ENCODE peak calls at places on chromosomes 6 and 20, in seven cellular contexts. One of them, this sample, is unnamed.

GRCh38 chr6:122423734-122424133 is 24.3 kb downstream of the HSF2 start:
- DNase-seq in fibroblast of mammary gland: no peak
- DNase-seq in heart right ventricle: no peak
- DNase-seq in H9: no peak
- DNase-seq in psoas muscle: no peak
- DNase-seq in mucosa of descending colon: no peak
- DNase-seq in epithelial cell of esophagus: peak; percentile 37
- DNase-seq in this sample: no peak

GRCh38 chr6:128513878-128514277 is 6.5 kb downstream of the PTPRK start:
- DNase-seq in fibroblast of mammary gland: no peak
- DNase-seq in heart right ventricle: no peak
- DNase-seq in H9: no peak
- DNase-seq in psoas muscle: no peak
- DNase-seq in mucosa of descending colon: no peak
- DNase-seq in epithelial cell of esophagus: no peak
- DNase-seq in this sample: peak; percentile 32

GRCh38 chr6:70673601-70674000 is 5.9 kb downstream of the SMAP1 start:
- DNase-seq in fibroblast of mammary gland: peak; percentile 54
- DNase-seq in heart right ventricle: no peak
- DNase-seq in H9: no peak
- DNase-seq in psoas muscle: no peak
- DNase-seq in mucosa of descending colon: no peak
- DNase-seq in epithelial cell of esophagus: peak; percentile 34
- DNase-seq in this sample: no peak

GRCh38 chr6:162509821-162510220 is 217.7 kb downstream of the PRKN start:
- DNase-seq in fibroblast of mammary gland: no peak
- DNase-seq in heart right ventricle: no peak
- DNase-seq in H9: no peak
- DNase-seq in psoas muscle: no peak
- DNase-seq in mucosa of descending colon: no peak
- DNase-seq in epithelial cell of esophagus: no peak
- DNase-seq in this sample: no peak

GRCh38 chr6:158018851-158019361 is 37.2 kb downstream of the SYNJ2 start:
- DNase-seq in fibroblast of mammary gland: peak; percentile 73
- DNase-seq in heart right ventricle: no peak
- DNase-seq in H9: no peak
- DNase-seq in psoas muscle: no peak
- DNase-seq in mucosa of descending colon: no peak
- DNase-seq in epithelial cell of esophagus: no peak
- DNase-seq in this sample: no peak

GRCh38 chr6:102026649-102027048 is 633.1 kb downstream of the GRIK2 start:
- DNase-seq in fibroblast of mammary gland: no peak
- DNase-seq in heart right ventricle: no peak
- DNase-seq in H9: no peak
- DNase-seq in psoas muscle: no peak
- DNase-seq in mucosa of descending colon: no peak
- DNase-seq in epithelial cell of esophagus: no peak
- DNase-seq in this sample: no peak

GRCh38 chr6:79869600-79870084 is 77.7 kb downstream of the ELOVL4 start:
- DNase-seq in fibroblast of mammary gland: peak; percentile 63
- DNase-seq in heart right ventricle: peak; percentile 78
- DNase-seq in H9: peak; percentile 86
- DNase-seq in psoas muscle: peak; percentile 84
- DNase-seq in mucosa of descending colon: peak; percentile 84
- DNase-seq in epithelial cell of esophagus: peak; percentile 82
- DNase-seq in this sample: peak; percentile 87

GRCh38 chr6:124393536-124393935 is 568.7 kb upstream of the RNF217 start:
- DNase-seq in fibroblast of mammary gland: peak; percentile 21
- DNase-seq in heart right ventricle: no peak
- DNase-seq in H9: no peak
- DNase-seq in psoas muscle: no peak
- DNase-seq in mucosa of descending colon: no peak
- DNase-seq in epithelial cell of esophagus: peak; percentile 22
- DNase-seq in this sample: no peak

GRCh38 chr6:148304976-148305375 is 37.7 kb upstream of the SASH1 start:
- DNase-seq in fibroblast of mammary gland: peak; percentile 60
- DNase-seq in heart right ventricle: no peak
- DNase-seq in H9: no peak
- DNase-seq in psoas muscle: no peak
- DNase-seq in mucosa of descending colon: no peak
- DNase-seq in epithelial cell of esophagus: peak; percentile 20
- DNase-seq in this sample: no peak

GRCh38 chr20:63756648-63756991 is 17.0 kb downstream of the SLC2A4RG start:
- DNase-seq in fibroblast of mammary gland: no peak
- DNase-seq in heart right ventricle: no peak
- DNase-seq in H9: no peak
- DNase-seq in psoas muscle: no peak
- DNase-seq in mucosa of descending colon: no peak
- DNase-seq in epithelial cell of esophagus: no peak
- DNase-seq in this sample: no peak

GRCh38 chr6:6368684-6369052 is 48.2 kb upstream of the F13A1 start:
- DNase-seq in fibroblast of mammary gland: no peak
- DNase-seq in heart right ventricle: no peak
- DNase-seq in H9: no peak
- DNase-seq in psoas muscle: no peak
- DNase-seq in mucosa of descending colon: no peak
- DNase-seq in epithelial cell of esophagus: no peak
- DNase-seq in this sample: no peak

GRCh38 chr6:34791842-34792604 is at the start of gene BLTP3A:
- DNase-seq in fibroblast of mammary gland: peak; percentile 49
- DNase-seq in heart right ventricle: peak; percentile 83
- DNase-seq in H9: peak; percentile 68
- DNase-seq in psoas muscle: peak; percentile 88
- DNase-seq in mucosa of descending colon: peak; percentile 74
- DNase-seq in epithelial cell of esophagus: peak; percentile 68
- DNase-seq in this sample: peak; percentile 73
- TF ChIP-seq CTCF in fibroblast of mammary gland: no peak
- TF ChIP-seq CTCF in heart right ventricle: no peak
- TF ChIP-seq CTCF in H9: no peak
- TF ChIP-seq CTCF in psoas muscle: no peak
- TF ChIP-seq CTCF in mucosa of descending colon: no peak
- TF ChIP-seq CTCF in epithelial cell of esophagus: no peak
- TF ChIP-seq CTCF in this sample: no peak

GRCh38 chr20:40506567-40506966 is 182.5 kb downstream of the MAFB start:
- DNase-seq in fibroblast of mammary gland: peak; percentile 99
- DNase-seq in heart right ventricle: peak; percentile 72
- DNase-seq in H9: no peak
- DNase-seq in psoas muscle: peak; percentile 93
- DNase-seq in mucosa of descending colon: peak; percentile 56
- DNase-seq in epithelial cell of esophagus: peak; percentile 98
- DNase-seq in this sample: peak; percentile 31
- TF ChIP-seq CTCF in fibroblast of mammary gland: peak; percentile 15
- TF ChIP-seq CTCF in heart right ventricle: no peak
- TF ChIP-seq CTCF in H9: no peak
- TF ChIP-seq CTCF in psoas muscle: no peak
- TF ChIP-seq CTCF in mucosa of descending colon: no peak
- TF ChIP-seq CTCF in epithelial cell of esophagus: no peak
- TF ChIP-seq CTCF in this sample: no peak

GRCh38 chr20:51767867-51768758 is at the start of gene ATP9A:
- DNase-seq in fibroblast of mammary gland: no peak
- DNase-seq in heart right ventricle: peak; percentile 45
- DNase-seq in H9: no peak
- DNase-seq in psoas muscle: peak; percentile 51
- DNase-seq in mucosa of descending colon: peak; percentile 60
- DNase-seq in epithelial cell of esophagus: peak; percentile 21
- DNase-seq in this sample: peak; percentile 37
- TF ChIP-seq CTCF in fibroblast of mammary gland: no peak
- TF ChIP-seq CTCF in heart right ventricle: no peak
- TF ChIP-seq CTCF in H9: no peak
- TF ChIP-seq CTCF in psoas muscle: no peak
- TF ChIP-seq CTCF in mucosa of descending colon: no peak
- TF ChIP-seq CTCF in epithelial cell of esophagus: no peak
- TF ChIP-seq CTCF in this sample: no peak

GRCh38 chr6:30861257-30862048 is 22.9 kb upstream of the DDR1 start:
- DNase-seq in fibroblast of mammary gland: no peak
- DNase-seq in heart right ventricle: no peak
- DNase-seq in H9: no peak
- DNase-seq in psoas muscle: no peak
- DNase-seq in mucosa of descending colon: no peak
- DNase-seq in epithelial cell of esophagus: no peak
- DNase-seq in this sample: no peak

GRCh38 chr6:30857537-30857936 is 26.8 kb upstream of the DDR1 start:
- DNase-seq in fibroblast of mammary gland: no peak
- DNase-seq in heart right ventricle: no peak
- DNase-seq in H9: no peak
- DNase-seq in psoas muscle: no peak
- DNase-seq in mucosa of descending colon: no peak
- DNase-seq in epithelial cell of esophagus: no peak
- DNase-seq in this sample: no peak

GRCh38 chr6:30864325-30864724 is 20.0 kb upstream of the DDR1 start:
- DNase-seq in fibroblast of mammary gland: no peak
- DNase-seq in heart right ventricle: no peak
- DNase-seq in H9: no peak
- DNase-seq in psoas muscle: no peak
- DNase-seq in mucosa of descending colon: no peak
- DNase-seq in epithelial cell of esophagus: no peak
- DNase-seq in this sample: no peak

GRCh38 chr6:30862156-30862875 is 22.0 kb upstream of the DDR1 start:
- DNase-seq in fibroblast of mammary gland: no peak
- DNase-seq in heart right ventricle: no peak
- DNase-seq in H9: no peak
- DNase-seq in psoas muscle: no peak
- DNase-seq in mucosa of descending colon: no peak
- DNase-seq in epithelial cell of esophagus: no peak
- DNase-seq in this sample: no peak
- TF ChIP-seq CTCF in fibroblast of mammary gland: no peak
- TF ChIP-seq CTCF in heart right ventricle: no peak
- TF ChIP-seq CTCF in H9: no peak
- TF ChIP-seq CTCF in psoas muscle: no peak
- TF ChIP-seq CTCF in mucosa of descending colon: no peak
- TF ChIP-seq CTCF in epithelial cell of esophagus: no peak
- TF ChIP-seq CTCF in this sample: no peak

GRCh38 chr20:45484676-45485075 is 15.1 kb downstream of the WFDC2 start:
- DNase-seq in fibroblast of mammary gland: no peak
- DNase-seq in heart right ventricle: no peak
- DNase-seq in H9: no peak
- DNase-seq in psoas muscle: no peak
- DNase-seq in mucosa of descending colon: peak; percentile 62
- DNase-seq in epithelial cell of esophagus: no peak
- DNase-seq in this sample: no peak

GRCh38 chr20:45485388-45485787 is 15.8 kb downstream of the WFDC2 start:
- DNase-seq in fibroblast of mammary gland: no peak
- DNase-seq in heart right ventricle: no peak
- DNase-seq in H9: no peak
- DNase-seq in psoas muscle: no peak
- DNase-seq in mucosa of descending colon: no peak
- DNase-seq in epithelial cell of esophagus: no peak
- DNase-seq in this sample: no peak

GRCh38 chr20:45489083-45489531 is 19.6 kb downstream of the WFDC2 start:
- DNase-seq in fibroblast of mammary gland: peak; percentile 61
- DNase-seq in heart right ventricle: no peak
- DNase-seq in H9: no peak
- DNase-seq in psoas muscle: no peak
- DNase-seq in mucosa of descending colon: no peak
- DNase-seq in epithelial cell of esophagus: peak; percentile 83
- DNase-seq in this sample: no peak

DNA sequence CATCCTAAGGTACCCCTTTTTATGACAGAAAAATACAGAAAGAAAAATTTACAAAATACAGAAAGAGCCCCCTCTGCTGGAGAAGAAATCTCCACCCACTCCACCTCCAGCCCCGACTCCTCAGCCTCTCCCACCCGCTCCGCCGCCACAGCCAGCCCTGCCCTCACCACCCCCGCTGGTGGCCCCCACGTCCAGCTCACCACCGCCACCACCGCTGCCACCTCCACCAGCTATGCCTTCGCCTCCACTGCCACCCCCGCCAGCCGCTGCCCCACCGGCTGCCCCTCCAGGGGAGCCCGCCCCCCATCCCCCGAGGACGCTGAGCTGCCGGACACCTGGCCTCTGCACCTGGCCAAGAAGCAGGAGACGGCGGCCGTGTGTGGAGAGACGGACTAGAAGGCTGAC is 17.7 kb downstream of the WFDC2 start:
- DNase-seq in fibroblast of mammary gland: no peak
- DNase-seq in heart right ventricle: no peak
- DNase-seq in H9: peak; percentile 72
- DNase-seq in psoas muscle: no peak
- DNase-seq in mucosa of descending colon: no peak
- DNase-seq in epithelial cell of esophagus: no peak
- DNase-seq in this sample: no peak
- TF ChIP-seq CTCF in fibroblast of mammary gland: no peak
- TF ChIP-seq CTCF in heart right ventricle: no peak
- TF ChIP-seq CTCF in H9: peak; percentile 76
- TF ChIP-seq CTCF in psoas muscle: no peak
- TF ChIP-seq CTCF in mucosa of descending colon: no peak
- TF ChIP-seq CTCF in epithelial cell of esophagus: no peak
- TF ChIP-seq CTCF in this sample: no peak

GRCh38 chr20:49207071-49207470 is 12.1 kb upstream of the DDX27 start:
- DNase-seq in fibroblast of mammary gland: no peak
- DNase-seq in heart right ventricle: no peak
- DNase-seq in H9: peak; percentile 53
- DNase-seq in psoas muscle: no peak
- DNase-seq in mucosa of descending colon: no peak
- DNase-seq in epithelial cell of esophagus: no peak
- DNase-seq in this sample: no peak
- TF ChIP-seq CTCF in fibroblast of mammary gland: peak; percentile 2
- TF ChIP-seq CTCF in heart right ventricle: no peak
- TF ChIP-seq CTCF in H9: peak; percentile 57
- TF ChIP-seq CTCF in psoas muscle: no peak
- TF ChIP-seq CTCF in mucosa of descending colon: no peak
- TF ChIP-seq CTCF in epithelial cell of esophagus: no peak
- TF ChIP-seq CTCF in this sample: no peak

GRCh38 chr6:69162811-69163210 is 527.7 kb downstream of the ADGRB3 start:
- DNase-seq in fibroblast of mammary gland: peak; percentile 1
- DNase-seq in heart right ventricle: no peak
- DNase-seq in H9: no peak
- DNase-seq in psoas muscle: no peak
- DNase-seq in mucosa of descending colon: no peak
- DNase-seq in epithelial cell of esophagus: no peak
- DNase-seq in this sample: no peak

DNA sequence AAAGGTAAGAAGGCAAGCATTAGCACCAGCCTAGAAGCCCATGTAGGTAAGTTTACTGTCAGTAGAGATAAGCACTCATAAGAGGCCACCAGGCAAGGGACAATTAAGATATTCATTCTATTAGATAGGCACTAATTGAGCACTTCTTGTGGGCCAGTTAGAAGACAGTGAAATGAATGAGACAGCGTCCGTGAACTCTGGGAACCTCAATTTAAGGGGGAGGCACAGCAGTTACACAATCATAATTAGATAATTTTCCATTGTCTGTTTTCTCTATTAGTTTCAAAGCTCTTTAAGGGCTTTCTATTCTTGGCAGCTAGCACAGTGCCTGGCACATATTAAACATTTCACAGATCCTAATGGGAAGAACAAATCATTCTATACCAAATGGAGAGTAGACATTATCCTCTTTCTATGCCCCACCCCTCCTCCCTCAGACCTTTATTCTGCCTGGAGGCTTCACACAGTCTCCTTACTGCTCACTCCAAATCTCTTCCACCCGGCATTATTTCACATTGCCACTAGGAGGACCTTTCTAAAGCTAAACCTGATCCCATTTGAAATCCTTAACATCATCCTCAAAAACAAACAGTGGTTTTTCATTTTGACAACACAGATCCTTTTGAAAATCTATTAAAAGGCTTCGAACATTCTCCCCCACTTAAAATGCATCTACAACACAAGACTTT is 529.6 kb downstream of the ADGRB3 start:
- DNase-seq in fibroblast of mammary gland: no peak
- DNase-seq in heart right ventricle: no peak
- DNase-seq in H9: peak; percentile 41
- DNase-seq in psoas muscle: no peak
- DNase-seq in mucosa of descending colon: no peak
- DNase-seq in epithelial cell of esophagus: peak; percentile 1
- DNase-seq in this sample: no peak
- TF ChIP-seq CTCF in fibroblast of mammary gland: no peak
- TF ChIP-seq CTCF in heart right ventricle: no peak
- TF ChIP-seq CTCF in H9: peak; percentile 67
- TF ChIP-seq CTCF in psoas muscle: no peak
- TF ChIP-seq CTCF in mucosa of descending colon: no peak
- TF ChIP-seq CTCF in epithelial cell of esophagus: peak; percentile 8
- TF ChIP-seq CTCF in this sample: no peak

GRCh38 chr6:68343901-68344300 is 291.2 kb upstream of the ADGRB3 start:
- DNase-seq in fibroblast of mammary gland: peak; percentile 35
- DNase-seq in heart right ventricle: no peak
- DNase-seq in H9: peak; percentile 63
- DNase-seq in psoas muscle: no peak
- DNase-seq in mucosa of descending colon: peak; percentile 14
- DNase-seq in epithelial cell of esophagus: peak; percentile 58
- DNase-seq in this sample: peak; percentile 16
- TF ChIP-seq CTCF in fibroblast of mammary gland: peak; percentile 21
- TF ChIP-seq CTCF in heart right ventricle: no peak
- TF ChIP-seq CTCF in H9: peak; percentile 82
- TF ChIP-seq CTCF in psoas muscle: no peak
- TF ChIP-seq CTCF in mucosa of descending colon: no peak
- TF ChIP-seq CTCF in epithelial cell of esophagus: peak; percentile 60
- TF ChIP-seq CTCF in this sample: peak; percentile 25